ENCODE peak calls at places on chromosomes 6 and 20, in five cellular contexts. O is GM23338, B is Caco-2, A is colonic mucosa, M is psoas muscle. F is an unnamed sample.

GRCh38 chr6:2503816-2504494 is 246.8 kb downstream of the MYLK4 start:
- DNase-seq in O (no peak), B (peak), M (no peak), A (no peak), F (no peak)

GRCh38 chr20:4082406-4083102 is 67.2 kb upstream of the RNF24 start:
- DNase-seq in A (no peak), M (peak), B (peak), O (peak), F (peak)

GRCh38 chr6:74749211-74750142 is 456.4 kb downstream of the COL12A1 start:
- DNase-seq in M (no peak), A (no peak), B (no peak), O (peak), F (peak)

GRCh38 chr6:21180800-21181337 is 412.7 kb upstream of the SOX4 start:
- DNase-seq in A (no peak), B (no peak), M (no peak), O (no peak), F (no peak)

GRCh38 chr6:34684364-34684763 is 12.2 kb downstream of the ILRUN start:
- DNase-seq in M (no peak), A (no peak), B (no peak), O (no peak), F (no peak)

GRCh38 chr6:166068768-166069167 is 98.9 kb downstream of the TBXT start:
- DNase-seq in O (no peak), B (no peak), A (no peak), M (no peak), F (no peak)

GRCh38 chr6:156410649-156411048 is 366.5 kb upstream of the ARID1B start:
- DNase-seq in A (no peak), M (no peak), B (no peak), O (no peak), F (no peak)

GRCh38 chr20:20612251-20612650 is 100.2 kb downstream of the RALGAPA2 start:
- DNase-seq in A (no peak), M (no peak), O (no peak), B (no peak), F (no peak)

GRCh38 chr6:100678027-100678426 is 203.1 kb downstream of the ASCC3 start:
- DNase-seq in O (no peak), A (no peak), B (no peak), M (no peak), F (no peak)

DNA sequence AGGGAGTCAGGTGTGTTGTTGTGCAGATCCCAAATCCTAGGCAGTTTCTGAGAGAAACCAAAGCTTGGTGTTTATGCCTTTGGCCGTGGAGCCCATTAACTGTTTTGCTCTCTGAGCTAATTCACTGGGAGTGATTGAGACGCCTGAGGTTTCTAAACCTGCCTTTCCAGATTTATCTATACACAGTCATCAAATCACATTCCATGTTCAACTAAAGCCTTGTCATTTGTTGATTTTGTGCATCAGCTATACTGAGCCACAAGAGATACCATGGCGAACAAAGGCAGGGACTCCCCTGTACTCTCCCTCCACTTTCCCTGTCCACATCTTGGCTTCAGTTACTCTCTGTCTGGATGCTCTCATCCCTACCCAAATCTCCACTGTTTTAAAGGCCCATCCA is 229.7 kb upstream of the PMEPA1 start:
- DNase-seq in O (no peak), B (no peak), A (no peak), M (no peak), F (no peak)
- TF ChIP-seq CTCF in O (no peak), B (no peak), A (no peak), M (no peak), F (no peak)

DNA sequence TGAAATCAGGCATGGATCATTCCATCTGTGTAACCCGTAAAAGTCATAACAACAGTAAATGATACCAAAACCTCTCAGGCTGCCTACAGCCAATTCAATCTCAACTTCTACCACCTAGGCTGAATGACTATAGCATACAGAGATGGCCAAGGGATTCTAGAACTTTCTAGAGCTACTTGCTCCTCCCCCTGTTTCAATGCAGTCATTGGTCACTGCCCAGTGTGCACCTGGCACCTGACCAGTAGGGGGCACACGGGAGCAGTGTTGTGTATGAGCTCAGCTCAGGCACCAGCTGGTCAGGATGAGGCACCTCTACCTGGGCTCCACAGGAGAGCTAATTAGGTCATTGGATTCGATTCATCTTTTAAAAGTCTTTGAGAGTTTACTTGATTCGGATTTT is 86.2 kb downstream of the PLEKHG1 start:
- DNase-seq in M (no peak), B (peak), O (peak), A (peak), F (peak)
- TF ChIP-seq CTCF in M (peak), B (peak), O (peak), A (peak), F (peak)

GRCh38 chr6:105369145-105369544 is 33.7 kb downstream of the PREP start:
- DNase-seq in O (no peak), M (no peak), A (no peak), B (no peak), F (no peak)

GRCh38 chr6:105364243-105364642 is 38.6 kb downstream of the PREP start:
- DNase-seq in B (no peak), A (no peak), O (no peak), M (no peak), F (no peak)

GRCh38 chr6:105359419-105360366 is 43.2 kb downstream of the PREP start:
- DNase-seq in B (no peak), A (no peak), M (no peak), O (no peak), F (no peak)

DNA sequence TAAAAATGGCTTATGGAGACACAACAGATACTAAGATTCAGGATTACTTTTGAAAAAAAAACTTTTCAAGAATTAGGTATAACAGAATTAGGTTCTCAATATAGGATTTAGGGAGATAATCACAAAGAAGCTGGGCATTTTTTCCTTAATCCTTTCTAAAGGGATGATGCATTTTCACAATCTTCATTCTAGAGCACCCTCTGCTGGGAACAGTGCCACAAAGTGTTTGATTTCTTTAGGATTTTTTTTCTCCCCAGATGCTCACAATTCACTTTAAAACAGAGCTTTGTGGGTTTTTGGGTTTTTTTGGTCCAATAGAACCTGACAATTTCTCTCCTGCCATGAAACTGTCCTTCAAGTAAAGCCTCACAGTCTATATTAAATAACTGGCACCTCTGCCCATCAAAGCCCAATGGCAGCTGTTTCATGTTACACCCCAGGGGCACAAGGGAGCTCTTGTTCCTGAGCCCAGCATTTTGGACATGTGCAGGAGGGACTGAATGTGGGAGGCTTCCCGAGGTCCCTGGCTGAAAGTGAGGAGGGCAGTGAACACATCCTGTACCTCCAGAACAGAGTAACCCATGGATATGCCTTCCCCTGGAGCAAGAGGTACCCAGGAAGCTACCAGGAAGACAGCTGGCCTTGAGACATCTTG is 39.7 kb downstream of the PREP start:
- DNase-seq in O (peak), B (no peak), M (no peak), A (no peak), F (no peak)
- TF ChIP-seq CTCF in O (peak), B (no peak), M (peak), A (no peak), F (peak)

DNA sequence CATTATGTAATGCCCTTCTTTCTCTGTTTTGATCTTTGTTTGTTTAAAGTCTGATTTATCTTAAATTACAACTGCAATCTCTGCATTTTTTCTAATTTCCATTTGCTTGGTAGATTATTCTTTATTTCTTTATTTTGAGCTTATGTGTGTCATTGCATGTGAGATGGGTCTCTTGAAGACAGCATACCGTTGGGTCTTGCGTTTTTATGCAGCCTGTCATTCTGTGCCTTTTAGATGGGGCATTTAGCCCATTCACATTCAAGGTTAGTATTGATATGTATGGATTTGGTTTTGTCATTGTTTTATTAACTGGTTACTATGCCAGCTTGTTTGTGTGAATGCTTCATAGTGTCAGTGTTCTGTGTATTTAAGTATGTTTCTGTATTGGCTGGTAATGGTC is 84.9 kb upstream of the HMGCLL1 start:
- DNase-seq in A (no peak), B (no peak), O (no peak), M (no peak), F (no peak)
- TF ChIP-seq CTCF in A (no peak), B (no peak), O (no peak), M (no peak), F (no peak)

GRCh38 chr6:13454286-13455221 is 32.8 kb downstream of the GFOD1 start:
- DNase-seq in B (no peak), A (no peak), O (no peak), M (peak), F (peak)
- TF ChIP-seq CTCF in B (no peak), A (no peak), O (peak), M (peak), F (peak)

GRCh38 chr20:49583343-49583668 is 15.4 kb upstream of the PTGIS start:
- DNase-seq in A (no peak), M (no peak), B (no peak), O (no peak), F (no peak)
- TF ChIP-seq CTCF in A (no peak), M (no peak), B (no peak), O (no peak), F (no peak)

GRCh38 chr6:76418657-76419217 is 346.3 kb upstream of the IMPG1 start:
- DNase-seq in B (no peak), O (no peak), M (no peak), A (no peak), F (no peak)
- TF ChIP-seq CTCF in B (no peak), O (no peak), M (no peak), A (no peak), F (no peak)

GRCh38 chr6:11123978-11124377 is 12.5 kb upstream of the ERVFRD-1 start:
- DNase-seq in O (no peak), B (no peak), M (no peak), A (no peak), F (no peak)
- TF ChIP-seq CTCF in O (no peak), B (no peak), M (no peak), A (no peak), F (no peak)